ENCODE peak calls at places on chromosomes 3 and 15, in four cellular contexts. One of them, this sample, is unnamed.

GRCh38 chr3:31027191-31027761 is 132.8 kb upstream of the GADL1 start:
- DNase-seq in GM10248: no peak
- DNase-seq in left ventricle myocardium superior: no peak
- DNase-seq in islet precursor cell: no peak
- DNase-seq in this sample: no peak

GRCh38 chr3:149536429-149536828 is 61.9 kb downstream of the TM4SF4 start:
- DNase-seq in left ventricle myocardium superior: peak
- DNase-seq in islet precursor cell: peak
- DNase-seq in GM10248: no peak
- DNase-seq in this sample: no peak

GRCh38 chr3:171862392-171862791 is 19.2 kb downstream of the TMEM212 start:
- DNase-seq in GM10248: no peak
- DNase-seq in islet precursor cell: no peak
- DNase-seq in left ventricle myocardium superior: no peak
- DNase-seq in this sample: no peak

GRCh38 chr3:124601189-124601588 is 129.1 kb upstream of the UMPS start:
- DNase-seq in left ventricle myocardium superior: no peak
- DNase-seq in GM10248: no peak
- DNase-seq in islet precursor cell: no peak
- DNase-seq in this sample: no peak

GRCh38 chr15:83734487-83734886 is 80.6 kb downstream of the ADAMTSL3 start:
- DNase-seq in islet precursor cell: peak
- DNase-seq in GM10248: no peak
- DNase-seq in left ventricle myocardium superior: no peak
- DNase-seq in this sample: peak

GRCh38 chr15:35477853-35478252 is 68.1 kb downstream of the DPH6 start:
- DNase-seq in GM10248: no peak
- DNase-seq in left ventricle myocardium superior: no peak
- DNase-seq in islet precursor cell: no peak
- DNase-seq in this sample: no peak

GRCh38 chr3:151707216-151707615 is 26.5 kb upstream of the AADACL2 start:
- DNase-seq in GM10248: no peak
- DNase-seq in islet precursor cell: no peak
- DNase-seq in left ventricle myocardium superior: no peak
- DNase-seq in this sample: peak

GRCh38 chr15:55372701-55373440 is 35.3 kb downstream of the CCPG1 start:
- DNase-seq in left ventricle myocardium superior: no peak
- DNase-seq in islet precursor cell: no peak
- DNase-seq in GM10248: peak
- DNase-seq in this sample: no peak

GRCh38 chr3:111669926-111670630 is 74.9 kb upstream of the ZBED2 start:
- DNase-seq in islet precursor cell: peak
- DNase-seq in GM10248: no peak
- DNase-seq in left ventricle myocardium superior: no peak
- DNase-seq in this sample: peak

GRCh38 chr15:79811406-79812405 is 85.1 kb downstream of the MTHFS start:
- DNase-seq in islet precursor cell: no peak
- DNase-seq in GM10248: no peak
- DNase-seq in left ventricle myocardium superior: peak
- DNase-seq in this sample: peak

GRCh38 chr3:139846729-139847128 is 88.3 kb upstream of the CLSTN2 start:
- DNase-seq in GM10248: no peak
- DNase-seq in left ventricle myocardium superior: no peak
- DNase-seq in islet precursor cell: no peak
- DNase-seq in this sample: no peak

GRCh38 chr3:170749765-170750477 is 120.1 kb downstream of the RPL22L1 start:
- DNase-seq in islet precursor cell: no peak
- DNase-seq in left ventricle myocardium superior: no peak
- DNase-seq in GM10248: no peak
- DNase-seq in this sample: no peak

GRCh38 chr15:38894260-38894948 is 329.8 kb upstream of the RASGRP1 start:
- DNase-seq in GM10248: no peak
- DNase-seq in islet precursor cell: no peak
- DNase-seq in left ventricle myocardium superior: no peak
- DNase-seq in this sample: peak

GRCh38 chr3:34212671-34213070 is 414.2 kb downstream of the PDCD6IP start:
- DNase-seq in islet precursor cell: no peak
- DNase-seq in left ventricle myocardium superior: no peak
- DNase-seq in GM10248: no peak
- DNase-seq in this sample: peak

GRCh38 chr15:71679223-71680078 is 130.9 kb upstream of the NR2E3 start:
- DNase-seq in left ventricle myocardium superior: no peak
- DNase-seq in islet precursor cell: peak
- DNase-seq in GM10248: no peak
- DNase-seq in this sample: peak

GRCh38 chr3:108036984-108037741 is 53.7 kb downstream of the CD47 start:
- DNase-seq in GM10248: peak
- DNase-seq in islet precursor cell: no peak
- DNase-seq in left ventricle myocardium superior: no peak
- DNase-seq in this sample: peak

This sample was measured in adipocyte.